ENCODE peak calls at places on chromosomes 16 and 17, in seven cellular contexts. One of them, this sample, is unnamed.

GRCh38 chr17:57530508-57530907 is 214.6 kb downstream of the CCDC182 start:
- DNase-seq in astrocyte: no peak
- DNase-seq in MCF 10A: no peak
- DNase-seq in hepatic stellate cell: no peak
- DNase-seq in Peyer's patch: no peak
- DNase-seq in lower leg skin: no peak
- DNase-seq in stimulated activated CD4-positive, alpha-beta T cell treated with anti-CD3 and anti-CD28 coated beads, Interleukin-15, amount 100 ng/mL, for 48 hours: no peak
- DNase-seq in this sample: peak

GRCh38 chr17:30113213-30113612 is 3.4 kb upstream of the NSRP1 start:
- DNase-seq in astrocyte: no peak
- DNase-seq in MCF 10A: peak
- DNase-seq in hepatic stellate cell: no peak
- DNase-seq in Peyer's patch: no peak
- DNase-seq in lower leg skin: no peak
- DNase-seq in stimulated activated CD4-positive, alpha-beta T cell treated with anti-CD3 and anti-CD28 coated beads, Interleukin-15, amount 100 ng/mL, for 48 hours: no peak
- DNase-seq in this sample: no peak

GRCh38 chr17:75501378-75502071 is 13.8 kb downstream of the CASKIN2 start:
- DNase-seq in astrocyte: no peak
- DNase-seq in MCF 10A: no peak
- DNase-seq in hepatic stellate cell: no peak
- DNase-seq in Peyer's patch: no peak
- DNase-seq in lower leg skin: no peak
- DNase-seq in stimulated activated CD4-positive, alpha-beta T cell treated with anti-CD3 and anti-CD28 coated beads, Interleukin-15, amount 100 ng/mL, for 48 hours: no peak
- DNase-seq in this sample: no peak

GRCh38 chr16:11857161-11857560 is 5.8 kb upstream of the RSL1D1 start:
- DNase-seq in astrocyte: no peak
- DNase-seq in MCF 10A: peak
- DNase-seq in hepatic stellate cell: no peak
- DNase-seq in Peyer's patch: no peak
- DNase-seq in lower leg skin: no peak
- DNase-seq in stimulated activated CD4-positive, alpha-beta T cell treated with anti-CD3 and anti-CD28 coated beads, Interleukin-15, amount 100 ng/mL, for 48 hours: no peak
- DNase-seq in this sample: no peak

GRCh38 chr16:64421515-64421914 is 700.3 kb downstream of the CDH11 start:
- DNase-seq in astrocyte: no peak
- DNase-seq in MCF 10A: no peak
- DNase-seq in hepatic stellate cell: no peak
- DNase-seq in Peyer's patch: no peak
- DNase-seq in lower leg skin: no peak
- DNase-seq in stimulated activated CD4-positive, alpha-beta T cell treated with anti-CD3 and anti-CD28 coated beads, Interleukin-15, amount 100 ng/mL, for 48 hours: no peak
- DNase-seq in this sample: no peak

GRCh38 chr17:17940451-17940911 is 31.7 kb downstream of the TOM1L2 start:
- DNase-seq in astrocyte: peak
- DNase-seq in MCF 10A: no peak
- DNase-seq in hepatic stellate cell: no peak
- DNase-seq in Peyer's patch: no peak
- DNase-seq in lower leg skin: no peak
- DNase-seq in stimulated activated CD4-positive, alpha-beta T cell treated with anti-CD3 and anti-CD28 coated beads, Interleukin-15, amount 100 ng/mL, for 48 hours: no peak
- DNase-seq in this sample: peak

GRCh38 chr17:33124185-33124584 is 132.5 kb downstream of the SPACA3 start:
- DNase-seq in astrocyte: no peak
- DNase-seq in MCF 10A: no peak
- DNase-seq in hepatic stellate cell: no peak
- DNase-seq in Peyer's patch: no peak
- DNase-seq in lower leg skin: no peak
- DNase-seq in stimulated activated CD4-positive, alpha-beta T cell treated with anti-CD3 and anti-CD28 coated beads, Interleukin-15, amount 100 ng/mL, for 48 hours: no peak
- DNase-seq in this sample: no peak

GRCh38 chr17:7557825-7558543 is 566 bp upstream of the TNFSF13 start:
- DNase-seq in astrocyte: peak
- DNase-seq in MCF 10A: peak
- DNase-seq in hepatic stellate cell: peak
- DNase-seq in Peyer's patch: peak
- DNase-seq in lower leg skin: peak
- DNase-seq in stimulated activated CD4-positive, alpha-beta T cell treated with anti-CD3 and anti-CD28 coated beads, Interleukin-15, amount 100 ng/mL, for 48 hours: no peak
- DNase-seq in this sample: no peak

GRCh38 chr16:84315422-84315821 is 20.7 kb downstream of the WFDC1 start:
- DNase-seq in astrocyte: no peak
- DNase-seq in MCF 10A: peak
- DNase-seq in hepatic stellate cell: no peak
- DNase-seq in Peyer's patch: no peak
- DNase-seq in lower leg skin: no peak
- DNase-seq in stimulated activated CD4-positive, alpha-beta T cell treated with anti-CD3 and anti-CD28 coated beads, Interleukin-15, amount 100 ng/mL, for 48 hours: no peak
- DNase-seq in this sample: no peak